ENCODE peak calls at places on chromosomes 2 and 18, in ten cellular contexts. O is aorta; A is KBM-7; G is pancreas; H is Peyer's patch; Q is GM04504; C is Daoy; K is CD8-positive, alpha-beta memory T cell; W is frontal cortex; Z is endothelial cell. S is an unnamed sample.

GRCh38 chr2:236718207-236718992 is 148.8 kb downstream of the ACKR3 start:
- DNase-seq in Q (no peak), W (no peak), C (peak), O (no peak), K (no peak), H (no peak), G (no peak), A (no peak), Z (no peak), S (no peak)

GRCh38 chr2:46122318-46122970 is 174.8 kb upstream of the EPAS1 start:
- DNase-seq in A (no peak), Z (no peak), H (no peak), G (no peak), C (peak), W (no peak), Q (no peak), K (no peak), O (no peak), S (no peak)

GRCh38 chr18:48694295-48694694 is 155.5 kb downstream of the CTIF start:
- DNase-seq in H (peak), Q (no peak), C (no peak), O (no peak), Z (no peak), A (no peak), G (no peak), W (no peak), K (no peak), S (no peak)

GRCh38 chr18:21115519-21116411 is 4.2 kb upstream of the ROCK1 start:
- DNase-seq in C (no peak), H (no peak), K (no peak), G (no peak), W (no peak), O (no peak), Q (peak), A (peak), Z (no peak), S (no peak)

GRCh38 chr2:242056785-242057184 is 187.3 kb downstream of the RTP5 start:
- DNase-seq in Q (no peak), Z (no peak), C (no peak), W (no peak), O (peak), A (no peak), H (no peak), K (no peak), G (no peak), S (peak)

GRCh38 chr2:160199683-160200389 is at the start of gene ITGB6:
- DNase-seq in W (no peak), O (no peak), A (no peak), Q (no peak), Z (no peak), G (no peak), K (no peak), H (no peak), C (no peak), S (no peak)

GRCh38 chr2:170716851-170717598 is 1.9 kb downstream of the SP5 start:
- DNase-seq in O (peak), W (peak), H (peak), K (no peak), A (no peak), Z (peak), G (no peak), C (peak), Q (no peak), S (peak)

GRCh38 chr2:31335921-31336570 is 78.5 kb downstream of the XDH start:
- DNase-seq in Q (peak), K (no peak), Z (no peak), W (no peak), G (no peak), A (no peak), O (peak), C (peak), H (no peak), S (no peak)

GRCh38 chr2:60836491-60836890 is 44.9 kb upstream of the REL start:
- DNase-seq in G (no peak), A (no peak), C (no peak), Q (no peak), K (no peak), O (no peak), H (no peak), W (no peak), Z (no peak), S (peak)

GRCh38 chr2:240300840-240301239 is 134.6 kb upstream of the GPC1 start:
- DNase-seq in Q (no peak), C (no peak), O (no peak), K (no peak), W (no peak), H (no peak), A (no peak), Z (no peak), G (no peak), S (no peak)

GRCh38 chr2:158042666-158043065 is 59.0 kb upstream of the UPP2 start:
- DNase-seq in H (no peak), C (no peak), K (no peak), Z (peak), G (no peak), O (no peak), Q (no peak), W (no peak), A (peak), S (no peak)

GRCh38 chr2:14303366-14304115 is 329.0 kb upstream of the LRATD1 start:
- DNase-seq in H (no peak), G (no peak), W (no peak), A (no peak), Z (no peak), K (no peak), C (no peak), O (no peak), Q (no peak), S (no peak)

GRCh38 chr2:12674644-12675328 is 42.0 kb upstream of the TRIB2 start:
- DNase-seq in C (no peak), H (no peak), W (no peak), Q (no peak), K (no peak), O (no peak), G (no peak), Z (no peak), A (no peak), S (no peak)

GRCh38 chr2:157866202-157866601 is 9.9 kb downstream of the ACVR1 start:
- DNase-seq in Z (no peak), K (no peak), C (no peak), O (no peak), G (no peak), H (no peak), W (no peak), A (no peak), Q (no peak), S (no peak)

GRCh38 chr2:100877555-100877954 is 57.6 kb downstream of the NPAS2 start:
- DNase-seq in W (no peak), A (no peak), G (no peak), K (no peak), Q (no peak), C (peak), O (no peak), Z (no peak), H (no peak), S (no peak)

GRCh38 chr2:142592171-142592570 is 285.3 kb upstream of the KYNU start:
- DNase-seq in K (no peak), Z (no peak), Q (no peak), C (no peak), A (no peak), H (no peak), O (no peak), G (no peak), W (no peak), S (no peak)

GRCh38 chr2:96788393-96789244 is 27.4 kb upstream of the CNNM3 start:
- DNase-seq in K (no peak), O (peak), Z (no peak), A (no peak), Q (no peak), W (no peak), C (no peak), G (peak), H (peak), S (peak)

GRCh38 chr2:121832992-121833732 is 77.7 kb downstream of the TSN start:
- DNase-seq in G (no peak), W (no peak), Z (no peak), K (no peak), O (no peak), Q (no peak), H (no peak), A (no peak), C (no peak), S (no peak)

GRCh38 chr2:218396688-218397501 is 2.8 kb upstream of the CTDSP1 start:
- DNase-seq in G (peak), C (peak), O (peak), A (peak), Z (peak), W (no peak), Q (no peak), K (peak), H (peak), S (peak)

GRCh38 chr2:55099878-55100820 is 49.9 kb upstream of the RTN4 start:
- DNase-seq in H (no peak), K (no peak), C (no peak), A (peak), W (no peak), Q (no peak), Z (no peak), G (no peak), O (no peak), S (no peak)

GRCh38 chr2:119387381-119388129 is 20.8 kb downstream of the DBI start:
- DNase-seq in C (peak), K (no peak), G (peak), A (peak), Z (no peak), H (no peak), Q (peak), O (peak), W (no peak), S (peak)

GRCh38 chr2:74530239-74531161 is 767 bp downstream of the HTRA2 start:
- DNase-seq in H (peak), W (no peak), O (peak), G (no peak), K (peak), Q (no peak), C (peak), Z (peak), A (peak), S (no peak)

GRCh38 chr18:79915161-79916127 is 36.0 kb downstream of the SLC66A2 start:
- DNase-seq in C (no peak), K (no peak), Q (no peak), G (no peak), O (peak), W (no peak), H (peak), A (no peak), Z (no peak), S (no peak)

GRCh38 chr2:226756131-226756530 is 43.5 kb downstream of the IRS1 start:
- DNase-seq in Z (no peak), A (no peak), K (no peak), G (no peak), H (no peak), O (no peak), C (peak), W (no peak), Q (no peak), S (no peak)

GRCh38 chr18:31513189-31513907 is 15.4 kb downstream of the DSG2 start:
- DNase-seq in K (no peak), H (no peak), W (no peak), Q (no peak), O (no peak), Z (no peak), A (no peak), G (no peak), C (peak), S (no peak)

GRCh38 chr2:21270658-21271057 is 146.9 kb downstream of the TDRD15 start:
- DNase-seq in Z (no peak), G (no peak), K (no peak), H (no peak), A (no peak), C (no peak), Q (no peak), O (no peak), W (no peak), S (peak)

GRCh38 chr2:187013058-187013457 is 164.1 kb upstream of the ZSWIM2 start:
- DNase-seq in H (no peak), A (no peak), G (no peak), Z (no peak), Q (no peak), C (peak), O (no peak), K (no peak), W (no peak), S (no peak)

GRCh38 chr18:27213123-27213717 is 28.1 kb upstream of the CHST9 start:
- DNase-seq in Q (no peak), O (no peak), W (no peak), H (no peak), K (no peak), G (no peak), C (no peak), Z (no peak), A (no peak), S (no peak)

GRCh38 chr2:9268310-9269081 is 61.9 kb downstream of the ASAP2 start:
- DNase-seq in Z (no peak), Q (no peak), H (no peak), G (no peak), K (no peak), O (no peak), C (no peak), A (no peak), W (no peak), S (no peak)

GRCh38 chr2:48213646-48214045 is 307.3 kb upstream of the FBXO11 start:
- DNase-seq in W (no peak), K (no peak), Z (no peak), O (no peak), H (no peak), A (no peak), G (no peak), C (no peak), Q (no peak), S (no peak)

GRCh38 chr2:36172828-36173227 is 182.8 kb upstream of the CRIM1 start:
- DNase-seq in Q (no peak), K (no peak), C (no peak), W (no peak), O (no peak), Z (no peak), A (no peak), G (no peak), H (no peak), S (no peak)

GRCh38 chr2:100197643-100198153 is 55.3 kb upstream of the AFF3 start:
- DNase-seq in A (no peak), C (no peak), K (no peak), G (peak), Q (peak), H (peak), Z (peak), W (no peak), O (peak), S (peak)

GRCh38 chr18:13464432-13465125 is 246.0 kb downstream of the LDLRAD4 start:
- DNase-seq in W (no peak), O (peak), A (peak), H (no peak), Z (peak), K (peak), Q (no peak), G (no peak), C (peak), S (peak)

GRCh38 chr2:218005028-218005427 is 2.2 kb upstream of the TNS1 start:
- DNase-seq in K (no peak), G (no peak), W (no peak), O (no peak), C (no peak), H (no peak), Z (no peak), Q (no peak), A (no peak), S (no peak)

GRCh38 chr18:11419336-11419735 is 190.1 kb upstream of the SLC35G4 start:
- DNase-seq in W (no peak), H (no peak), C (no peak), K (no peak), A (peak), O (no peak), G (no peak), Z (no peak), Q (no peak), S (no peak)

GRCh38 chr2:12261993-12262680 is 454.6 kb upstream of the TRIB2 start:
- DNase-seq in A (no peak), K (no peak), O (no peak), G (no peak), C (no peak), Q (no peak), H (no peak), Z (no peak), W (no peak), S (no peak)

S was measured in sigmoid colon.